ENCODE peak calls at places on chromosome 22, in ten cellular contexts. One of them, this sample, is unnamed.

GRCh38 chr22:24290459-24290858 is 19.8 kb downstream of the SPECC1L start:
- DNase-seq in posterior cingulate gyrus: no peak
- DNase-seq in foreskin fibroblast: no peak
- DNase-seq in activated naive CD4-positive, alpha-beta T cell treated with anti-CD3 and anti-CD28 coated beads, Interleukin-2, amount 10 ng/mL, durations not matched to agents 7 days and 5 days: no peak
- DNase-seq in tibial nerve: no peak
- DNase-seq in NB4: no peak
- DNase-seq in ACHN: no peak
- DNase-seq in WTC11: no peak
- DNase-seq in midbrain: no peak
- DNase-seq in memory B cell: no peak
- DNase-seq in this sample: no peak

GRCh38 chr22:46363611-46364321 is 28.3 kb downstream of the TRMU start:
- DNase-seq in posterior cingulate gyrus: peak; percentile 22
- DNase-seq in foreskin fibroblast: no peak
- DNase-seq in activated naive CD4-positive, alpha-beta T cell treated with anti-CD3 and anti-CD28 coated beads, Interleukin-2, amount 10 ng/mL, durations not matched to agents 7 days and 5 days: no peak
- DNase-seq in tibial nerve: no peak
- DNase-seq in NB4: no peak
- DNase-seq in ACHN: no peak
- DNase-seq in WTC11: no peak
- DNase-seq in midbrain: no peak
- DNase-seq in memory B cell: no peak
- DNase-seq in this sample: no peak

GRCh38 chr22:45968003-45968650 is 8.8 kb downstream of the WNT7B start:
- DNase-seq in posterior cingulate gyrus: no peak
- DNase-seq in foreskin fibroblast: no peak
- DNase-seq in activated naive CD4-positive, alpha-beta T cell treated with anti-CD3 and anti-CD28 coated beads, Interleukin-2, amount 10 ng/mL, durations not matched to agents 7 days and 5 days: no peak
- DNase-seq in tibial nerve: no peak
- DNase-seq in NB4: no peak
- DNase-seq in ACHN: no peak
- DNase-seq in WTC11: no peak
- DNase-seq in midbrain: no peak
- DNase-seq in memory B cell: no peak
- DNase-seq in this sample: no peak

GRCh38 chr22:31650391-31650790 is 11.6 kb downstream of the PISD start:
- DNase-seq in posterior cingulate gyrus: no peak
- DNase-seq in foreskin fibroblast: peak; percentile 81
- DNase-seq in activated naive CD4-positive, alpha-beta T cell treated with anti-CD3 and anti-CD28 coated beads, Interleukin-2, amount 10 ng/mL, durations not matched to agents 7 days and 5 days: no peak
- DNase-seq in tibial nerve: no peak
- DNase-seq in NB4: no peak
- DNase-seq in ACHN: peak; percentile 84
- DNase-seq in WTC11: no peak
- DNase-seq in midbrain: no peak
- DNase-seq in memory B cell: no peak
- DNase-seq in this sample: no peak

GRCh38 chr22:49202226-49202625 is 625.4 kb downstream of the BRD1 start:
- DNase-seq in posterior cingulate gyrus: no peak
- DNase-seq in foreskin fibroblast: no peak
- DNase-seq in activated naive CD4-positive, alpha-beta T cell treated with anti-CD3 and anti-CD28 coated beads, Interleukin-2, amount 10 ng/mL, durations not matched to agents 7 days and 5 days: no peak
- DNase-seq in tibial nerve: no peak
- DNase-seq in NB4: no peak
- DNase-seq in ACHN: no peak
- DNase-seq in WTC11: peak; percentile 3
- DNase-seq in midbrain: no peak
- DNase-seq in memory B cell: no peak
- DNase-seq in this sample: no peak

GRCh38 chr22:26734339-26735018 is 77.1 kb downstream of the MIAT start:
- DNase-seq in posterior cingulate gyrus: no peak
- DNase-seq in foreskin fibroblast: no peak
- DNase-seq in activated naive CD4-positive, alpha-beta T cell treated with anti-CD3 and anti-CD28 coated beads, Interleukin-2, amount 10 ng/mL, durations not matched to agents 7 days and 5 days: no peak
- DNase-seq in tibial nerve: no peak
- DNase-seq in NB4: no peak
- DNase-seq in ACHN: no peak
- DNase-seq in WTC11: no peak
- DNase-seq in midbrain: no peak
- DNase-seq in memory B cell: no peak
- DNase-seq in this sample: no peak

GRCh38 chr22:36452473-36453265 is 28.8 kb downstream of the TXN2 start:
- DNase-seq in posterior cingulate gyrus: no peak
- DNase-seq in foreskin fibroblast: no peak
- DNase-seq in activated naive CD4-positive, alpha-beta T cell treated with anti-CD3 and anti-CD28 coated beads, Interleukin-2, amount 10 ng/mL, durations not matched to agents 7 days and 5 days: no peak
- DNase-seq in tibial nerve: no peak
- DNase-seq in NB4: no peak
- DNase-seq in ACHN: no peak
- DNase-seq in WTC11: no peak
- DNase-seq in midbrain: no peak
- DNase-seq in memory B cell: no peak
- DNase-seq in this sample: no peak

GRCh38 chr22:41620646-41621098 is at the start of gene DESI1:
- DNase-seq in posterior cingulate gyrus: no peak
- DNase-seq in foreskin fibroblast: no peak
- DNase-seq in activated naive CD4-positive, alpha-beta T cell treated with anti-CD3 and anti-CD28 coated beads, Interleukin-2, amount 10 ng/mL, durations not matched to agents 7 days and 5 days: no peak
- DNase-seq in tibial nerve: no peak
- DNase-seq in NB4: no peak
- DNase-seq in ACHN: peak; percentile 51
- DNase-seq in WTC11: no peak
- DNase-seq in midbrain: no peak
- DNase-seq in memory B cell: no peak
- DNase-seq in this sample: peak; percentile 40

GRCh38 chr22:31243339-31244043 is 31.4 kb downstream of the LIMK2 start:
- DNase-seq in posterior cingulate gyrus: no peak
- DNase-seq in foreskin fibroblast: no peak
- DNase-seq in activated naive CD4-positive, alpha-beta T cell treated with anti-CD3 and anti-CD28 coated beads, Interleukin-2, amount 10 ng/mL, durations not matched to agents 7 days and 5 days: no peak
- DNase-seq in tibial nerve: no peak
- DNase-seq in NB4: no peak
- DNase-seq in ACHN: no peak
- DNase-seq in WTC11: no peak
- DNase-seq in midbrain: no peak
- DNase-seq in memory B cell: no peak
- DNase-seq in this sample: no peak

GRCh38 chr22:42343551-42344081 is 73.2 kb upstream of the TCF20 start:
- DNase-seq in posterior cingulate gyrus: no peak
- DNase-seq in foreskin fibroblast: no peak
- DNase-seq in activated naive CD4-positive, alpha-beta T cell treated with anti-CD3 and anti-CD28 coated beads, Interleukin-2, amount 10 ng/mL, durations not matched to agents 7 days and 5 days: peak; percentile 42
- DNase-seq in tibial nerve: no peak
- DNase-seq in NB4: no peak
- DNase-seq in ACHN: peak; percentile 38
- DNase-seq in WTC11: no peak
- DNase-seq in midbrain: peak; percentile 44
- DNase-seq in memory B cell: no peak
- DNase-seq in this sample: no peak